ENCODE peak calls at places on chromosome 6, in seven cellular contexts. R is GM23338, H is HL-60, X is breast epithelium, J is sigmoid colon, U is K562, Z is upper lobe of left lung. C is an unnamed sample.

GRCh38 chr6:139763468-139764214 is 389.2 kb upstream of the CITED2 start:
- DNase-seq in R (no peak), H (peak), X (no peak), J (no peak), U (no peak), Z (no peak), C (no peak)

GRCh38 chr6:155183095-155183494 is 80.7 kb upstream of the CLDN20 start:
- DNase-seq in R (no peak), H (no peak), X (no peak), J (no peak), U (no peak), Z (no peak), C (no peak)

GRCh38 chr6:43521836-43522235 is 4.9 kb downstream of the POLR1C start:
- DNase-seq in R (no peak), H (no peak), X (peak), J (no peak), U (no peak), Z (no peak), C (no peak)

GRCh38 chr6:89940225-89941027 is 46.2 kb downstream of the GJA10 start:
- DNase-seq in R (peak), H (peak), X (peak), J (peak), U (peak), Z (no peak), C (peak)

GRCh38 chr6:119028106-119028505 is 50.4 kb downstream of the FAM184A start:
- DNase-seq in R (peak), H (no peak), X (no peak), J (no peak), U (no peak), Z (no peak), C (no peak)

GRCh38 chr6:73180076-73180717 is 45.1 kb downstream of the KHDC1L start:
- DNase-seq in R (no peak), H (no peak), X (no peak), J (no peak), U (no peak), Z (no peak), C (no peak)

GRCh38 chr6:74578339-74578738 is 627.5 kb downstream of the COL12A1 start:
- DNase-seq in R (no peak), H (no peak), X (no peak), J (no peak), U (no peak), Z (no peak), C (no peak)

GRCh38 chr6:17707371-17707651 is 586 bp upstream of the NUP153 start:
- DNase-seq in R (no peak), H (no peak), X (no peak), J (no peak), U (no peak), Z (no peak), C (no peak)

GRCh38 chr6:40640591-40641293 is 53.6 kb upstream of the LRFN2 start:
- DNase-seq in R (no peak), H (no peak), X (no peak), J (no peak), U (no peak), Z (peak), C (no peak)

GRCh38 chr6:84258866-84259265 is 31.4 kb upstream of the CEP162 start:
- DNase-seq in R (no peak), H (no peak), X (no peak), J (no peak), U (no peak), Z (no peak), C (no peak)

GRCh38 chr6:46325561-46326525 is 155.1 kb upstream of the ENPP5 start:
- DNase-seq in R (peak), H (no peak), X (no peak), J (no peak), U (no peak), Z (peak), C (no peak)

GRCh38 chr6:11535801-11536230 is 1.7 kb upstream of the TMEM170B start:
- DNase-seq in R (no peak), H (peak), X (no peak), J (no peak), U (no peak), Z (no peak), C (no peak)

GRCh38 chr6:2854394-2854982 is 12.8 kb upstream of the SERPINB1 start:
- DNase-seq in R (no peak), H (no peak), X (no peak), J (no peak), U (no peak), Z (no peak), C (no peak)

GRCh38 chr6:118203421-118204000 is 296.4 kb downstream of the SLC35F1 start:
- DNase-seq in R (no peak), H (no peak), X (no peak), J (no peak), U (no peak), Z (no peak), C (no peak)

GRCh38 chr6:30972816-30973215 is 10.7 kb upstream of the MUC21 start:
- DNase-seq in R (no peak), H (no peak), X (no peak), J (no peak), U (no peak), Z (no peak), C (no peak)

GRCh38 chr6:111399600-111399999 is 83.4 kb downstream of the REV3L start:
- DNase-seq in R (no peak), H (no peak), X (no peak), J (no peak), U (no peak), Z (no peak), C (no peak)

GRCh38 chr6:56789879-56790278 is 147.2 kb upstream of the DST start:
- DNase-seq in R (no peak), H (no peak), X (no peak), J (no peak), U (no peak), Z (no peak), C (no peak)

GRCh38 chr6:52620906-52621190 is 44.0 kb upstream of the TRAM2 start:
- DNase-seq in R (no peak), H (no peak), X (no peak), J (no peak), U (no peak), Z (no peak), C (no peak)

GRCh38 chr6:23394699-23395098 is 731.3 kb upstream of the NRSN1 start:
- DNase-seq in R (no peak), H (no peak), X (no peak), J (no peak), U (no peak), Z (no peak), C (no peak)

GRCh38 chr6:156538875-156539660 is 238.1 kb upstream of the ARID1B start:
- DNase-seq in R (peak), H (no peak), X (no peak), J (no peak), U (no peak), Z (no peak), C (no peak)

GRCh38 chr6:170101281-170102035 is 189.4 kb downstream of the DLL1 start:
- DNase-seq in R (no peak), H (no peak), X (no peak), J (peak), U (no peak), Z (peak), C (peak)

GRCh38 chr6:160167547-160168391 is 46.2 kb downstream of the SLC22A1 start:
- DNase-seq in R (no peak), H (no peak), X (no peak), J (no peak), U (no peak), Z (no peak), C (peak)

GRCh38 chr6:31836676-31837611 is 9.4 kb downstream of the HSPA1B start:
- DNase-seq in R (no peak), H (no peak), X (no peak), J (no peak), U (no peak), Z (no peak), C (peak)

GRCh38 chr6:121879149-121879548 is 443.7 kb downstream of the GJA1 start:
- DNase-seq in R (no peak), H (no peak), X (no peak), J (no peak), U (no peak), Z (no peak), C (no peak)

GRCh38 chr6:116244284-116244683 is 9.6 kb downstream of the TSPYL4 start:
- DNase-seq in R (no peak), H (no peak), X (no peak), J (no peak), U (no peak), Z (no peak), C (no peak)

GRCh38 chr6:17714879-17715860 is 8.4 kb upstream of the NUP153 start:
- DNase-seq in R (no peak), H (no peak), X (no peak), J (no peak), U (peak), Z (no peak), C (no peak)

GRCh38 chr6:3526962-3527796 is 70.3 kb upstream of the SLC22A23 start:
- DNase-seq in R (no peak), H (no peak), X (peak), J (no peak), U (no peak), Z (no peak), C (no peak)

GRCh38 chr6:142853244-142854180 is 91.5 kb downstream of the HIVEP2 start:
- DNase-seq in R (peak), H (no peak), X (no peak), J (no peak), U (no peak), Z (no peak), C (peak)

GRCh38 chr6:53168516-53169257 is 20.0 kb upstream of the GCM1 start:
- DNase-seq in R (peak), H (no peak), X (no peak), J (no peak), U (no peak), Z (no peak), C (no peak)

GRCh38 chr6:42099340-42100028 is 42.9 kb downstream of the C6orf132 start:
- DNase-seq in R (peak), H (no peak), X (peak), J (no peak), U (peak), Z (no peak), C (peak)

GRCh38 chr6:154558984-154559383 is 48.5 kb upstream of the CNKSR3 start:
- DNase-seq in R (no peak), H (no peak), X (no peak), J (no peak), U (peak), Z (no peak), C (no peak)

GRCh38 chr6:34484899-34485298 is 19.0 kb downstream of the PACSIN1 start:
- DNase-seq in R (no peak), H (peak), X (no peak), J (no peak), U (peak), Z (no peak), C (no peak)

GRCh38 chr6:116561377-116562018 is 7.9 kb downstream of the CALHM4 start:
- DNase-seq in R (peak), H (no peak), X (peak), J (peak), U (peak), Z (no peak), C (peak)

GRCh38 chr6:129469070-129469662 is 240.8 kb downstream of the ARHGAP18 start:
- DNase-seq in R (no peak), H (no peak), X (no peak), J (no peak), U (no peak), Z (no peak), C (no peak)

GRCh38 chr6:13586936-13587542 is 12.6 kb downstream of the SIRT5 start:
- DNase-seq in R (no peak), H (no peak), X (no peak), J (no peak), U (no peak), Z (no peak), C (no peak)

GRCh38 chr6:35230498-35230897 is 16.7 kb downstream of the SCUBE3 start:
- DNase-seq in R (no peak), H (no peak), X (no peak), J (no peak), U (no peak), Z (no peak), C (no peak)

GRCh38 chr6:38155576-38156204 is 336.2 kb downstream of the ZFAND3 start:
- DNase-seq in R (no peak), H (no peak), X (no peak), J (no peak), U (no peak), Z (no peak), C (no peak)

GRCh38 chr6:95364016-95364604 is 213.2 kb upstream of the MANEA start:
- DNase-seq in R (peak), H (no peak), X (no peak), J (no peak), U (peak), Z (no peak), C (no peak)

GRCh38 chr6:109455502-109456282 is at the start of gene MICAL1:
- DNase-seq in R (peak), H (peak), X (no peak), J (peak), U (peak), Z (peak), C (peak)
- TF ChIP-seq CTCF in R (no peak), H (peak), X (no peak), J (no peak), U (peak), Z (peak), C (no peak)

DNA sequence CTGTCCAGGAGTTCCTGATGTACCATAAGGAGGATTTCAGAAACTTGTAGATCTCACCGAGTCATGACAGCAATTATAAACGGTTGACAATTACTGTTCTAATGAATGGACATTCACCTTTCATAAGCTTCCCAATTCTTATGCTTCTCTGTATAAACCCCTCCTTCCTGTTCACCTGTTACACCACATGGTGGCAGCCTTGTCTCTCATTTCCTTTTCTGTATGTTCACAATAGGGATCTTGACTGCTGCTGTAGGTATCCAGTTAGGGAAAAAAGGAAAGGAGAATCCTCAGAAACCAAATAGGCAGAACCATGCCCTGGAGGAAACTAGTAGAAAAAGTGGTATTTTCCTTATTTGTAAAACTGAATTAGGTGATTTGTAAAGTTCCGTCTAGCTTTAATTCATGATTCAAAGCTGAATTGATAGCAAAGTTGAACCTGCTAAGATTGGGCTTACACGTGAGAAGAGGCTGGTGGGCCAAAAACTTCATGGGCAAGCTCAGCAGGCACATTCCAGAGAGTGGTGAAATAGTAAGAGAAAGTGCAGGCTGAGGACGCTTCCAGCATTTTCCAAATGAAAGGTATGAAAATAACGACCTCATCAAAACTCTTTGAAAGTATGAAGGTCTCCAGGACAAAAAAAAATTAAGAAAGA is 29.0 kb upstream of the TBPL1 start:
- DNase-seq in R (peak), H (no peak), X (peak), J (peak), U (peak), Z (no peak), C (peak)
- TF ChIP-seq POLR2AphosphoS5 in R (no peak), H (no peak), X (no peak), J (no peak), U (no peak), Z (no peak), C (no peak)

GRCh38 chr6:158472453-158472852 is 87.4 kb upstream of the TMEM181 start:
- DNase-seq in R (no peak), H (no peak), X (no peak), J (no peak), U (no peak), Z (no peak), C (no peak)

GRCh38 chr6:158471339-158471738 is 88.6 kb upstream of the TMEM181 start:
- DNase-seq in R (no peak), H (no peak), X (no peak), J (no peak), U (no peak), Z (no peak), C (no peak)

GRCh38 chr6:158467923-158468322 is 92.0 kb upstream of the TMEM181 start:
- DNase-seq in R (peak), H (no peak), X (no peak), J (no peak), U (no peak), Z (no peak), C (no peak)

GRCh38 chr6:158465747-158466146 is 94.1 kb upstream of the TMEM181 start:
- DNase-seq in R (no peak), H (no peak), X (no peak), J (no peak), U (no peak), Z (no peak), C (no peak)

DNA sequence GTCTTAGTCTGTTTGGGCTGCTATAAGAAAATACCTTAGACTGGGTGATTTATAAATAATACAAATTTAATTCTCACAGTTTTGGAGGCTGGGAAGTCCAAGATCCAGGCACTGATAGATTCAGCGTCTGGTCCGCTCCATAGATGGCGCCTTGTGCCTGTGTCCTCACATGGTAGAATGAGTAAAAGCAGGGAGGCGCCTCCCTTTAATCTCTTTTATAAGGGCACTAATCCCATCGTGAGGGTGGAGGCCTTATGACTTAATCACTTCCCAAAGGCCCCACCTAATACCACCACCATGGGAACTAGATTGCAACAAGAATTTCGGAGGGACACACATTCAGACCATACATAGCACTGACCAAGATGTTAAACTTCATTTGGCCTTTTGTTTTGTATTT is 91.2 kb upstream of the TMEM181 start:
- DNase-seq in R (peak), H (no peak), X (no peak), J (no peak), U (no peak), Z (no peak), C (peak)
- TF ChIP-seq CTCF in R (peak), H (no peak), X (no peak), J (no peak), U (peak), Z (no peak), C (no peak)

DNA sequence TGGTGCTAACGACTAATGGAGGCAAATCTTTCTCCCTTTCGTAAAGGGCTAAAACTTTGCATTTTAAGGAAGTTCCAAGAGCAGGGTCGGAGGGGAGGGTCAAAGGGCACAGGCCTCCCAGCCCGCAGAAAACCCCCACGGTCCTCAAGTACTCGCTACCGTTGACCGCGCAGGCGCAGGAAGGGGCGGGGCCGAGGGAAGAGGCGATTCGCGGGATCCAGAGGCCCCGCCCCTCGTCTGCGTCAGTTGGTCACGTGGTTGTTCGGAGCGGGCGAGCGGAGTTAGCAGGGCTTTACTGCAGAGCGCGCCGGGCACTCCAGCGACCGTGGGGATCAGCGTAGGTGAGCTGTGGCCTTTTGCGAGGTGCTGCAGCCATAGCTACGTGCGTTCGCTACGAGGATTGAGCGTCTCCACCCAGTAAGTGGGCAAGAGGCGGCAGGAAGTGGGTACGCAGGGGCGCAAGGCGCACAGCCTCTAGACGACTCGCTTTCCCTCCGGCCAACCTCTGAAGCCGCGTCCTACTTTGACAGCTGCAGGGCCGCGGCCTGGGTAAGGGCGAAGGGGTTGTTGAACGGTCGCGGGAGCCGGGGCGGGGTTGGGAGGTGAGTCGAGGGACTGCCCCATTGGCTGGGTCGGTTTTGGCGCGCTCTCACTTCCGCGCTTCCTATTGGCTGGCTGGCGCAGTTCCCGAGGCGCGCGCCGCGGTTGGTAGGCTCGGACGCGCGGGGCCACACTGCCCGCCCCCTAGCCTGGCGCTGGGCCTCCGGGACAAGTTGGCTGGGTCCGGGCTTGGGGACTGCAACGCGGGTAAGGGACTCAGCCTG is at the start of gene GMNN:
- DNase-seq in R (peak), H (peak), X (peak), J (peak), U (peak), Z (peak), C (peak)
- TF ChIP-seq POLR2AphosphoS5 in R (peak), H (peak), X (peak), J (peak), U (peak), Z (peak), C (peak)

DNA sequence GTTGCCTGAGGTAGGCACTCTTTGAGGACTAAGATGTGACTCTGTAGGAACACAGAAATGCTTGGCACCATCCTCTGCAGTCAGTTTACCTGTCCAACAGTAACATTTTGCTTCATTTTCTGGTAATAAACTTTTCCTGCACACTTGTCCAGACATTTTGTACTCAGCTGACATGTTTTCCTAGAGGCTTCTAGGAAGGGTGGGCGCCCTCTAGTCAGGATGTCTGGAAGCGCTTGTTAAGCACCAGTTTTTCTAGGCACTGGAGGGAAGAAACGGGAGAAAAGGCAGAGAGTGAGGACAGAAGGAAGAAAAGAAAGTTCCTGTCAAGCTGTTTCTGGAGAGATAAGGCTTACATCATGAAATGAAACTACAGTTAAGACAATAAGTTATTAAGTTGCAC is 42.5 kb upstream of the TNFRSF21 start:
- DNase-seq in R (peak), H (no peak), X (no peak), J (no peak), U (peak), Z (no peak), C (no peak)
- TF ChIP-seq CTCF in R (peak), H (no peak), X (no peak), J (no peak), U (peak), Z (no peak), C (no peak)

C was measured in transverse colon.